ENCODE peak calls at places on chromosome 12, in five cellular contexts. One of them, this sample, is unnamed.

GRCh38 chr12:117120787-117121186 is 21.6 kb upstream of the TESC start:
- DNase-seq in Right ventricle myocardium superior: no peak
- DNase-seq in breast epithelium: no peak
- DNase-seq in activated CD4-positive, alpha-beta T cell treated with anti-CD3 and anti-CD28 coated beads, Interleukin-2, amount 10 ng/mL, durations not matched to agents 7 days and 5 days: no peak
- DNase-seq in tibial nerve: no peak
- DNase-seq in this sample: no peak

GRCh38 chr12:123471374-123472068 is 13.6 kb downstream of the SNRNP35 start:
- DNase-seq in Right ventricle myocardium superior: peak; percentile 62
- DNase-seq in breast epithelium: no peak
- DNase-seq in activated CD4-positive, alpha-beta T cell treated with anti-CD3 and anti-CD28 coated beads, Interleukin-2, amount 10 ng/mL, durations not matched to agents 7 days and 5 days: no peak
- DNase-seq in tibial nerve: no peak
- DNase-seq in this sample: peak; percentile 18

GRCh38 chr12:127393896-127394295 is 873.1 kb upstream of the TMEM132C start:
- DNase-seq in Right ventricle myocardium superior: no peak
- DNase-seq in breast epithelium: no peak
- DNase-seq in activated CD4-positive, alpha-beta T cell treated with anti-CD3 and anti-CD28 coated beads, Interleukin-2, amount 10 ng/mL, durations not matched to agents 7 days and 5 days: no peak
- DNase-seq in tibial nerve: no peak
- DNase-seq in this sample: no peak

GRCh38 chr12:93712204-93712603 is 35.0 kb downstream of the CRADD start:
- DNase-seq in Right ventricle myocardium superior: no peak
- DNase-seq in breast epithelium: no peak
- DNase-seq in activated CD4-positive, alpha-beta T cell treated with anti-CD3 and anti-CD28 coated beads, Interleukin-2, amount 10 ng/mL, durations not matched to agents 7 days and 5 days: no peak
- DNase-seq in tibial nerve: no peak
- DNase-seq in this sample: no peak

GRCh38 chr12:29725587-29726320 is 58.0 kb downstream of the TMTC1 start:
- DNase-seq in Right ventricle myocardium superior: peak; percentile 75
- DNase-seq in breast epithelium: no peak
- DNase-seq in activated CD4-positive, alpha-beta T cell treated with anti-CD3 and anti-CD28 coated beads, Interleukin-2, amount 10 ng/mL, durations not matched to agents 7 days and 5 days: no peak
- DNase-seq in tibial nerve: peak; percentile 50
- DNase-seq in this sample: peak; percentile 76

GRCh38 chr12:80979821-80980220 is 42.1 kb upstream of the LIN7A start:
- DNase-seq in Right ventricle myocardium superior: no peak
- DNase-seq in breast epithelium: no peak
- DNase-seq in activated CD4-positive, alpha-beta T cell treated with anti-CD3 and anti-CD28 coated beads, Interleukin-2, amount 10 ng/mL, durations not matched to agents 7 days and 5 days: no peak
- DNase-seq in tibial nerve: no peak
- DNase-seq in this sample: no peak

GRCh38 chr12:6062427-6063378 is 61.8 kb downstream of the VWF start:
- DNase-seq in Right ventricle myocardium superior: no peak
- DNase-seq in breast epithelium: no peak
- DNase-seq in activated CD4-positive, alpha-beta T cell treated with anti-CD3 and anti-CD28 coated beads, Interleukin-2, amount 10 ng/mL, durations not matched to agents 7 days and 5 days: peak; percentile 62
- DNase-seq in tibial nerve: no peak
- DNase-seq in this sample: no peak

GRCh38 chr12:89692442-89692841 is 16.2 kb downstream of the ATP2B1 start:
- DNase-seq in Right ventricle myocardium superior: no peak
- DNase-seq in breast epithelium: no peak
- DNase-seq in activated CD4-positive, alpha-beta T cell treated with anti-CD3 and anti-CD28 coated beads, Interleukin-2, amount 10 ng/mL, durations not matched to agents 7 days and 5 days: no peak
- DNase-seq in tibial nerve: no peak
- DNase-seq in this sample: no peak

GRCh38 chr12:1610072-1610643 is 15.8 kb upstream of the FBXL14 start:
- DNase-seq in Right ventricle myocardium superior: no peak
- DNase-seq in breast epithelium: no peak
- DNase-seq in activated CD4-positive, alpha-beta T cell treated with anti-CD3 and anti-CD28 coated beads, Interleukin-2, amount 10 ng/mL, durations not matched to agents 7 days and 5 days: no peak
- DNase-seq in tibial nerve: no peak
- DNase-seq in this sample: no peak

GRCh38 chr12:6097384-6097783 is 27.1 kb downstream of the VWF start:
- DNase-seq in Right ventricle myocardium superior: no peak
- DNase-seq in breast epithelium: peak; percentile 3
- DNase-seq in activated CD4-positive, alpha-beta T cell treated with anti-CD3 and anti-CD28 coated beads, Interleukin-2, amount 10 ng/mL, durations not matched to agents 7 days and 5 days: no peak
- DNase-seq in tibial nerve: no peak
- DNase-seq in this sample: no peak

GRCh38 chr12:56987551-56988053 is 18.7 kb downstream of the ZBTB39 start:
- DNase-seq in Right ventricle myocardium superior: peak; percentile 89
- DNase-seq in breast epithelium: peak; percentile 85
- DNase-seq in activated CD4-positive, alpha-beta T cell treated with anti-CD3 and anti-CD28 coated beads, Interleukin-2, amount 10 ng/mL, durations not matched to agents 7 days and 5 days: peak; percentile 73
- DNase-seq in tibial nerve: peak; percentile 68
- DNase-seq in this sample: peak; percentile 44

GRCh38 chr12:25034676-25035075 is 85.8 kb upstream of the BCAT1 start:
- DNase-seq in Right ventricle myocardium superior: no peak
- DNase-seq in breast epithelium: no peak
- DNase-seq in activated CD4-positive, alpha-beta T cell treated with anti-CD3 and anti-CD28 coated beads, Interleukin-2, amount 10 ng/mL, durations not matched to agents 7 days and 5 days: no peak
- DNase-seq in tibial nerve: no peak
- DNase-seq in this sample: no peak

GRCh38 chr12:120873231-120873630 is 30.9 kb downstream of the SPPL3 start:
- DNase-seq in Right ventricle myocardium superior: no peak
- DNase-seq in breast epithelium: no peak
- DNase-seq in activated CD4-positive, alpha-beta T cell treated with anti-CD3 and anti-CD28 coated beads, Interleukin-2, amount 10 ng/mL, durations not matched to agents 7 days and 5 days: no peak
- DNase-seq in tibial nerve: no peak
- DNase-seq in this sample: no peak

GRCh38 chr12:92445253-92446081 is 257.3 kb upstream of the PLEKHG7 start:
- DNase-seq in Right ventricle myocardium superior: no peak
- DNase-seq in breast epithelium: no peak
- DNase-seq in activated CD4-positive, alpha-beta T cell treated with anti-CD3 and anti-CD28 coated beads, Interleukin-2, amount 10 ng/mL, durations not matched to agents 7 days and 5 days: no peak
- DNase-seq in tibial nerve: peak; percentile 16
- DNase-seq in this sample: no peak

GRCh38 chr12:120234643-120235368 is 30.7 kb downstream of the PXN start:
- DNase-seq in Right ventricle myocardium superior: peak; percentile 91
- DNase-seq in breast epithelium: peak; percentile 91
- DNase-seq in activated CD4-positive, alpha-beta T cell treated with anti-CD3 and anti-CD28 coated beads, Interleukin-2, amount 10 ng/mL, durations not matched to agents 7 days and 5 days: no peak
- DNase-seq in tibial nerve: peak; percentile 87
- DNase-seq in this sample: peak; percentile 79

GRCh38 chr12:99596762-99597161 is 50.8 kb upstream of the GARIN6 start:
- DNase-seq in Right ventricle myocardium superior: no peak
- DNase-seq in breast epithelium: no peak
- DNase-seq in activated CD4-positive, alpha-beta T cell treated with anti-CD3 and anti-CD28 coated beads, Interleukin-2, amount 10 ng/mL, durations not matched to agents 7 days and 5 days: no peak
- DNase-seq in tibial nerve: no peak
- DNase-seq in this sample: no peak

GRCh38 chr12:110992909-110993308 is 72.5 kb upstream of the MYL2 start:
- DNase-seq in Right ventricle myocardium superior: no peak
- DNase-seq in breast epithelium: no peak
- DNase-seq in activated CD4-positive, alpha-beta T cell treated with anti-CD3 and anti-CD28 coated beads, Interleukin-2, amount 10 ng/mL, durations not matched to agents 7 days and 5 days: no peak
- DNase-seq in tibial nerve: no peak
- DNase-seq in this sample: no peak

GRCh38 chr12:43113153-43113552 is 438.9 kb downstream of the ADAMTS20 start:
- DNase-seq in Right ventricle myocardium superior: no peak
- DNase-seq in breast epithelium: no peak
- DNase-seq in activated CD4-positive, alpha-beta T cell treated with anti-CD3 and anti-CD28 coated beads, Interleukin-2, amount 10 ng/mL, durations not matched to agents 7 days and 5 days: no peak
- DNase-seq in tibial nerve: no peak
- DNase-seq in this sample: no peak

GRCh38 chr12:56126732-56127239 is 1.3 kb upstream of the ESYT1 start:
- DNase-seq in Right ventricle myocardium superior: no peak
- DNase-seq in breast epithelium: no peak
- DNase-seq in activated CD4-positive, alpha-beta T cell treated with anti-CD3 and anti-CD28 coated beads, Interleukin-2, amount 10 ng/mL, durations not matched to agents 7 days and 5 days: no peak
- DNase-seq in tibial nerve: no peak
- DNase-seq in this sample: no peak

GRCh38 chr12:90543393-90543792 is 411.6 kb downstream of the CCER1 start:
- DNase-seq in Right ventricle myocardium superior: no peak
- DNase-seq in breast epithelium: no peak
- DNase-seq in activated CD4-positive, alpha-beta T cell treated with anti-CD3 and anti-CD28 coated beads, Interleukin-2, amount 10 ng/mL, durations not matched to agents 7 days and 5 days: no peak
- DNase-seq in tibial nerve: no peak
- DNase-seq in this sample: peak; percentile 40

GRCh38 chr12:49673446-49674317 is 33.5 kb downstream of the FMNL3 start:
- DNase-seq in Right ventricle myocardium superior: peak; percentile 94
- DNase-seq in breast epithelium: peak; percentile 81
- DNase-seq in activated CD4-positive, alpha-beta T cell treated with anti-CD3 and anti-CD28 coated beads, Interleukin-2, amount 10 ng/mL, durations not matched to agents 7 days and 5 days: no peak
- DNase-seq in tibial nerve: peak; percentile 85
- DNase-seq in this sample: peak; percentile 89

GRCh38 chr12:68521848-68522502 is 88.7 kb upstream of the RAP1B start:
- DNase-seq in Right ventricle myocardium superior: no peak
- DNase-seq in breast epithelium: no peak
- DNase-seq in activated CD4-positive, alpha-beta T cell treated with anti-CD3 and anti-CD28 coated beads, Interleukin-2, amount 10 ng/mL, durations not matched to agents 7 days and 5 days: no peak
- DNase-seq in tibial nerve: no peak
- DNase-seq in this sample: no peak

GRCh38 chr12:120984351-120984898 is 6.1 kb downstream of the HNF1A start:
- DNase-seq in Right ventricle myocardium superior: no peak
- DNase-seq in breast epithelium: no peak
- DNase-seq in activated CD4-positive, alpha-beta T cell treated with anti-CD3 and anti-CD28 coated beads, Interleukin-2, amount 10 ng/mL, durations not matched to agents 7 days and 5 days: no peak
- DNase-seq in tibial nerve: no peak
- DNase-seq in this sample: no peak

GRCh38 chr12:62933871-62934798 is 815 bp downstream of the PPM1H start:
- DNase-seq in Right ventricle myocardium superior: peak; percentile 70
- DNase-seq in breast epithelium: peak; percentile 56
- DNase-seq in activated CD4-positive, alpha-beta T cell treated with anti-CD3 and anti-CD28 coated beads, Interleukin-2, amount 10 ng/mL, durations not matched to agents 7 days and 5 days: peak; percentile 24
- DNase-seq in tibial nerve: no peak
- DNase-seq in this sample: no peak

GRCh38 chr12:70756118-70756517 is 118.9 kb upstream of the PTPRB start:
- DNase-seq in Right ventricle myocardium superior: no peak
- DNase-seq in breast epithelium: no peak
- DNase-seq in activated CD4-positive, alpha-beta T cell treated with anti-CD3 and anti-CD28 coated beads, Interleukin-2, amount 10 ng/mL, durations not matched to agents 7 days and 5 days: no peak
- DNase-seq in tibial nerve: no peak
- DNase-seq in this sample: no peak

GRCh38 chr12:32589165-32589891 is 89.8 kb upstream of the DNM1L start:
- DNase-seq in Right ventricle myocardium superior: no peak
- DNase-seq in breast epithelium: no peak
- DNase-seq in activated CD4-positive, alpha-beta T cell treated with anti-CD3 and anti-CD28 coated beads, Interleukin-2, amount 10 ng/mL, durations not matched to agents 7 days and 5 days: peak; percentile 46
- DNase-seq in tibial nerve: no peak
- DNase-seq in this sample: no peak

GRCh38 chr12:7758346-7758745 is 6.7 kb upstream of the NANOGNB start:
- DNase-seq in Right ventricle myocardium superior: no peak
- DNase-seq in breast epithelium: no peak
- DNase-seq in activated CD4-positive, alpha-beta T cell treated with anti-CD3 and anti-CD28 coated beads, Interleukin-2, amount 10 ng/mL, durations not matched to agents 7 days and 5 days: no peak
- DNase-seq in tibial nerve: no peak
- DNase-seq in this sample: no peak

GRCh38 chr12:123278150-123278627 is 6.5 kb upstream of the CDK2AP1 start:
- DNase-seq in Right ventricle myocardium superior: no peak
- DNase-seq in breast epithelium: no peak
- DNase-seq in activated CD4-positive, alpha-beta T cell treated with anti-CD3 and anti-CD28 coated beads, Interleukin-2, amount 10 ng/mL, durations not matched to agents 7 days and 5 days: no peak
- DNase-seq in tibial nerve: no peak
- DNase-seq in this sample: no peak

GRCh38 chr12:1912580-1913376 is 5.7 kb downstream of the CACNA2D4 start:
- DNase-seq in Right ventricle myocardium superior: no peak
- DNase-seq in breast epithelium: peak; percentile 46
- DNase-seq in activated CD4-positive, alpha-beta T cell treated with anti-CD3 and anti-CD28 coated beads, Interleukin-2, amount 10 ng/mL, durations not matched to agents 7 days and 5 days: no peak
- DNase-seq in tibial nerve: peak; percentile 2
- DNase-seq in this sample: no peak

GRCh38 chr12:128387811-128388422 is 120.9 kb downstream of the TMEM132C start:
- DNase-seq in Right ventricle myocardium superior: peak; percentile 65
- DNase-seq in breast epithelium: peak; percentile 61
- DNase-seq in activated CD4-positive, alpha-beta T cell treated with anti-CD3 and anti-CD28 coated beads, Interleukin-2, amount 10 ng/mL, durations not matched to agents 7 days and 5 days: peak; percentile 8
- DNase-seq in tibial nerve: peak; percentile 18
- DNase-seq in this sample: no peak

GRCh38 chr12:68319988-68320623 is 12.1 kb downstream of the MDM1 start:
- DNase-seq in Right ventricle myocardium superior: no peak
- DNase-seq in breast epithelium: no peak
- DNase-seq in activated CD4-positive, alpha-beta T cell treated with anti-CD3 and anti-CD28 coated beads, Interleukin-2, amount 10 ng/mL, durations not matched to agents 7 days and 5 days: no peak
- DNase-seq in tibial nerve: peak; percentile 13
- DNase-seq in this sample: no peak

GRCh38 chr12:77005699-77006098 is 59.7 kb downstream of the E2F7 start:
- DNase-seq in Right ventricle myocardium superior: no peak
- DNase-seq in breast epithelium: no peak
- DNase-seq in activated CD4-positive, alpha-beta T cell treated with anti-CD3 and anti-CD28 coated beads, Interleukin-2, amount 10 ng/mL, durations not matched to agents 7 days and 5 days: no peak
- DNase-seq in tibial nerve: no peak
- DNase-seq in this sample: no peak

GRCh38 chr12:111616177-111616623 is 17.1 kb upstream of the ATXN2 start:
- DNase-seq in Right ventricle myocardium superior: no peak
- DNase-seq in breast epithelium: no peak
- DNase-seq in activated CD4-positive, alpha-beta T cell treated with anti-CD3 and anti-CD28 coated beads, Interleukin-2, amount 10 ng/mL, durations not matched to agents 7 days and 5 days: no peak
- DNase-seq in tibial nerve: peak; percentile 6
- DNase-seq in this sample: no peak

GRCh38 chr12:131057722-131058515 is 104.2 kb downstream of the ADGRD1 start:
- DNase-seq in Right ventricle myocardium superior: no peak
- DNase-seq in breast epithelium: no peak
- DNase-seq in activated CD4-positive, alpha-beta T cell treated with anti-CD3 and anti-CD28 coated beads, Interleukin-2, amount 10 ng/mL, durations not matched to agents 7 days and 5 days: no peak
- DNase-seq in tibial nerve: no peak
- DNase-seq in this sample: no peak

GRCh38 chr12:54052745-54053624 is 650 bp upstream of the HOXC4 start:
- DNase-seq in Right ventricle myocardium superior: no peak
- DNase-seq in breast epithelium: no peak
- DNase-seq in activated CD4-positive, alpha-beta T cell treated with anti-CD3 and anti-CD28 coated beads, Interleukin-2, amount 10 ng/mL, durations not matched to agents 7 days and 5 days: no peak
- DNase-seq in tibial nerve: no peak
- DNase-seq in this sample: no peak

GRCh38 chr12:16585781-16586180 is 20.2 kb downstream of the LMO3 start:
- DNase-seq in Right ventricle myocardium superior: no peak
- DNase-seq in breast epithelium: no peak
- DNase-seq in activated CD4-positive, alpha-beta T cell treated with anti-CD3 and anti-CD28 coated beads, Interleukin-2, amount 10 ng/mL, durations not matched to agents 7 days and 5 days: no peak
- DNase-seq in tibial nerve: no peak
- DNase-seq in this sample: no peak